ENCODE peak calls at places on chromosomes 7 and 10, in six cellular contexts. K is neuronal stem cell, S is uterus, X is Panc1, B is right lobe of liver, Z is SJSA1. O is an unnamed sample.

GRCh38 chr7:37448637-37449331 is at the start of gene ELMO1:
- DNase-seq in K (peak; percentile 76), S (peak; percentile 46), X (no peak), B (peak; percentile 87), Z (peak; percentile 44), O (peak; percentile 92)

GRCh38 chr10:95517536-95518454 is 43.4 kb downstream of the SORBS1 start:
- DNase-seq in K (no peak), S (no peak), X (no peak), B (no peak), Z (no peak), O (peak; percentile 32)

GRCh38 chr7:25759748-25760147 is 392.2 kb upstream of the NFE2L3 start:
- DNase-seq in K (peak; percentile 14), S (no peak), X (no peak), B (no peak), Z (no peak), O (no peak)

GRCh38 chr7:40680657-40681056 is 545.9 kb downstream of the SUGCT start:
- DNase-seq in K (peak; percentile 9), S (no peak), X (no peak), B (no peak), Z (no peak), O (no peak)

GRCh38 chr7:1811850-1812692 is 142.0 kb downstream of the ELFN1 start:
- DNase-seq in K (peak; percentile 21), S (no peak), X (no peak), B (peak; percentile 55), Z (no peak), O (peak; percentile 68)

GRCh38 chr7:44914992-44915607 is 29.8 kb upstream of the PURB start:
- DNase-seq in K (no peak), S (no peak), X (no peak), B (no peak), Z (no peak), O (no peak)

GRCh38 chr7:126656165-126656564 is 596.6 kb downstream of the GRM8 start:
- DNase-seq in K (no peak), S (no peak), X (no peak), B (no peak), Z (no peak), O (no peak)

GRCh38 chr7:118079369-118079768 is 104.6 kb upstream of the LSM8 start:
- DNase-seq in K (no peak), S (no peak), X (no peak), B (no peak), Z (no peak), O (no peak)

GRCh38 chr7:1569016-1569415 is 816 bp downstream of the PSMG3 start:
- DNase-seq in K (no peak), S (no peak), X (no peak), B (no peak), Z (peak; percentile 71), O (no peak)

GRCh38 chr7:1963575-1963974 is 269.2 kb downstream of the MAD1L1 start:
- DNase-seq in K (no peak), S (no peak), X (no peak), B (no peak), Z (no peak), O (no peak)

GRCh38 chr10:93671042-93671441 is 31.4 kb downstream of the FRA10AC1 start:
- DNase-seq in K (no peak), S (no peak), X (no peak), B (no peak), Z (no peak), O (no peak)

GRCh38 chr10:93673791-93674190 is 28.6 kb downstream of the FRA10AC1 start:
- DNase-seq in K (no peak), S (no peak), X (no peak), B (no peak), Z (no peak), O (no peak)

GRCh38 chr10:93670372-93670771 is 32.0 kb downstream of the FRA10AC1 start:
- DNase-seq in K (no peak), S (no peak), X (no peak), B (no peak), Z (no peak), O (no peak)

GRCh38 chr10:93672022-93672678 is 30.2 kb downstream of the FRA10AC1 start:
- DNase-seq in K (no peak), S (no peak), X (no peak), B (peak; percentile 47), Z (no peak), O (no peak)

DNA sequence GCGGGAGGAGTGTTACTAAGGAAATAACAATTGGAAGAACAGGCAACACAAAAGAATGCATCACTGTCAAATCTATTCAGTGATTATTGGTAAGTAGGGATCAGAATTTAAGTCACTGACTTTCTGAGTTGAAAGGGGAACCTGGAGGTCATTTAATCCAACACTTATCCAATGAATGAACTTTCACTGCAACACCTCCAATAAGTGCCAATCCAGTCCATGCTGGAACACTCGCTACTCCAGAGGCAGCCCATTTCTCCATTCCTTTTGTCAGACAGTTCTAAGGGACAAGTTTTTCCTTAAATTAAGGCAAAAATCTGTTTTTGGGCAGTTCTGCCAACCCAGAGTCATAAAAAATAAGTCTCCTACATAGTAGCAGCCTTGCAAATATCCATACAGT is 29.5 kb downstream of the FRA10AC1 start:
- DNase-seq in K (no peak), S (no peak), X (no peak), B (no peak), Z (no peak), O (no peak)
- H3K4me3 ChIP-seq in K (no peak overlapping the region), S (no peak overlapping the region), X (no peak overlapping the region), B (no peak overlapping the region), Z (no peak overlapping the region), O (no peak overlapping the region)

DNA sequence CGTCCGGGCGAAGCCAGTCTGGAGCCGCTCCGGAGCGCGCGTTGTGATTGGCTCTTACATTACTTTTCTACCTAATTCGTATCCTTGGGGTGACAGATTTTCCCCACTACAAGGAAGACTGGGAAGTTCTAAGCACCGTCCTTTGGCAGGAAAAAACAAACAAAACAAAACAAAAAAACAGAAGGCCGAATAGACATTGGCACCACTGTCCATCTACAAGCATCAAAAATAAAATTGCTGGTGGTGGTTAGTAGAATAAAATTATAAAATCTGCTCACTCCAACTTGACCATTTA is 651 bp upstream of the SKAP2 start:
- DNase-seq in K (no peak), S (no peak), X (no peak), B (no peak), Z (peak; percentile 52), O (no peak)
- H3K27me3 ChIP-seq in K (no peaks in the 10 kb centered on the region), S (no peaks in the 10 kb centered on the region), X (no peaks in the 10 kb centered on the region), B (peaks cover 6% of the 10 kb centered on the region), Z (peaks cover 2% of the 10 kb centered on the region), O (no peaks in the 10 kb centered on the region)

DNA sequence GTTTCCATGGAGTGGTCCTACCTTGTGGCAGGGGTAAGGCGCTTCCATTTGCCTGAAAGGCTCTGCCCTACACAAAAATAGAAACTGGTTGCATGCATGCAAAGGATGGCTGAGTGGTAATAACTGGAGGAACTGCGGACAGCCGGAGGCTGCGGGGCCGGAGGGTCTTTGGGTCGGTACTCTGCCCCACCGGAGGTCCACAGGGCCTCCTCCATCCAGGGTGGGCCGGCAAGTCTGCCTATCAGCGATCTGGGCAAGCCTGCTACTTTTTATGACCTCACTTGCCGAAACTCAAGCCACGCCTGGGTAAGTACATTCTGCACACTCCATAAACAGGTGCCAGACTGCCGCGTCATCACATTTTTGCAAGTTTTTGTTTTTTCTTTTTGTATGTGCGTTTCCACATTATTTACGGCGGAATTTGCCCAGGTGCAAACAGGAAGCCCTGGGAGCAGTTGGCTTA is 30.0 kb downstream of the TACC2 start:
- DNase-seq in K (no peak), S (no peak), X (no peak), B (peak; percentile 56), Z (no peak), O (peak; percentile 29)
- H3K4me3 ChIP-seq in K (no peak overlapping the region), S (no peak overlapping the region), X (peak overlapping the region; percentile 78), B (peak overlapping the region; percentile 44), Z (no peak overlapping the region), O (peak overlapping the region; percentile 21)

DNA sequence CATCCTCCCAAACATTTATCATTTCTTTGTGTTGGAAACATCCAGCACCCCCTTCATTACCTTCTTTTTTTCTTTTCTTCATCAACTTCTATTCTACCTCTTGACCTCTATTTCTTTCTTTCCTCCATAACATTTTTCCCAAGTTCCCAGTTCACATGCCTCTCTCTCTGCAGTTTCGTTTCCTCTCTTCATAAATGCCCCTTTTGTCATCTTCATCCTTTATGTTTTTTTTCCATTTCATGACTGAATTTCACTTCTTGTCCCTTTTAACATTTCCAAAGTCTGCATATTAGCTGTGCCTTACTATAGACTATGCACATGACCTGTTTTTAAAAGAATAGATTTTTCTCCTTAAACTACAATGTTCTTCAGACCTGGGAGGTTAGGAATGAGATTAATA is 23.7 kb downstream of the CPN1 start:
- DNase-seq in K (no peak), S (no peak), X (no peak), B (no peak), Z (no peak), O (no peak)
- H3K27me3 ChIP-seq in K (no peaks in the 10 kb centered on the region), S (no peaks in the 10 kb centered on the region), X (no peaks in the 10 kb centered on the region), B (no peaks in the 10 kb centered on the region), Z (peaks cover 21% of the 10 kb centered on the region), O (no peaks in the 10 kb centered on the region)

DNA sequence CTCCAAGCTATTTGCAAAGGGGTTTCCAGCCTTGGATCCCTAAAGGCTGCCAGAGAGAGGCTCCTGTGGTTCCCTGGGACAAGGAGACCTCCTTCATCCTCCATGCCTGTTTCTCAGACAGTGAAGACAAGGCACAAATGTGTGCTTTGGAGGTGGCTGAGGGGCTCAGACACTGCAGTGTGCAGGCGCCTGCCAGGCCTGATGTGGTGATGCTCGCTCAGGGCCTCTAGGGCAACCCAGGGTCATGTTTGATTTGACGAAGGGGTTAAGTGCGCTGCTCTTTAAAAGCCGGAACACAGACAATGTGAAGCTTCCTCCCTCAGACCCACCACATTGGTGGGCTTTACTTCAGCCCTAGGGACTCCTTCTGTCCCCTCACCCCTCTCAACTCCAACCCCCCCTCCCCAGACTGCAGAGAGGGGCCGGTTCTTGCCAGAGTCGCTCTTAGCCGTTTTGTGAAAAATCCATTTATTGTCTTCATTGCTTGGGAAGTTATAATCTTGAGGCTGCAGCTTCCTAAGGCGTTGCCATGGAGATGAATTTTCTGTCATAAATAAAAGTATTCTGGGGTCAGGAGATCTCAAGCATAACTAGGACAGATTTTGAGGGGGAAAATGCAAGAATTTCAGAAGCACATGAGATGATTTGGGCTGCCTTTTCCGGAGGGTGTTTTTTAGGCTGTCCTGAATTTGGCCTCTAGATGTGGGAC is 35.8 kb downstream of the PDGFA start:
- DNase-seq in K (no peak), S (no peak), X (no peak), B (no peak), Z (no peak), O (no peak)
- H3K4me3 ChIP-seq in K (no peak overlapping the region), S (no peak overlapping the region), X (no peak overlapping the region), B (no peak overlapping the region), Z (no peak overlapping the region), O (no peak overlapping the region)

DNA sequence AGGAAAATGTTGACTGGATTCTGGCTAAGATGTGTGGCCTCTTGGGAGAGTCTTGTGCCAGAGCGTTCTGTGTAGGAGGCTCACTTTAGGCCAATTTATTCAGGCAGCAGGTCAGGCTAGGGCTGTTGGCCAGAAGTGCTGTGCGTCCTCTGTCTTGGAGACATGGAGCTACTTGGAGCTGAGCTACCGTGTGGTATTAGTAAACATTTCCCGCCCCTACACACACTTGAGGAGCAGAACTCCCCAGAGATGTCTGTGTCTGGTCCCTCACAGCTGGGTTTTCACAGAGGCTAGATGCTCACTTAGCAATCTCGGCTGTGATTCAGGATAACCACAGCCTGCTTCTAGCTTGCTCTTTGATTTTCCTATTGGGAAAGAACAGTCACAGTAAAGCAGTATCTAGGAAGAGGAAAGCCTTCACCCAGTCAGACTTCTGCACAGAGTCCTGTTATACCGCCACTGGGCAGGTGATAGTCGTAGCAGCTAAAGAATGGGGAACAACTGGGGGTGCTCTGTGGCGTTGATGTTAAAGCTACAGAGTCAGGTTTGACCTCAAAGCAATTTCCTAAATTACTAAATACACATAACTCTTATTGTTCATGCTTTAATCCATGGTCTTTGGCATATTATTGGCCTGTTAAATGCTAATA is 86.7 kb downstream of the MDFIC start:
- DNase-seq in K (no peak), S (peak; percentile 89), X (no peak), B (no peak), Z (no peak), O (peak; percentile 28)
- H3K27me3 ChIP-seq in K (no peaks in the 10 kb centered on the region), S (no peaks in the 10 kb centered on the region), X (no peaks in the 10 kb centered on the region), B (no peaks in the 10 kb centered on the region), Z (no peaks in the 10 kb centered on the region), O (no peaks in the 10 kb centered on the region)

O was measured in SJCRH30.